ENCODE peak calls at places on chromosomes 11 and 22, in nine cellular contexts. One of them, this sample, is unnamed.

GRCh38 chr11:96154802-96155520 is 188.0 kb downstream of the MAML2 start:
- DNase-seq in fibroblast of the aortic adventitia: peak; percentile 83
- DNase-seq in HFFc6: peak; percentile 57
- DNase-seq in GM06990: no peak
- DNase-seq in lower lobe of right lung: no peak
- DNase-seq in neural crest cell: no peak
- DNase-seq in uterus: no peak
- DNase-seq in GM10248: no peak
- DNase-seq in PC-9: no peak
- DNase-seq in this sample: no peak

GRCh38 chr11:66261578-66261977 is 6.9 kb upstream of the RAB1B start:
- DNase-seq in HFFc6: no peak
- DNase-seq in PC-9: no peak
- DNase-seq in lower lobe of right lung: no peak
- DNase-seq in GM06990: no peak
- DNase-seq in fibroblast of the aortic adventitia: no peak
- DNase-seq in GM10248: no peak
- DNase-seq in uterus: no peak
- DNase-seq in neural crest cell: no peak
- DNase-seq in this sample: no peak

GRCh38 chr22:37751449-37752188 is 54.8 kb downstream of the TRIOBP start:
- DNase-seq in neural crest cell: no peak
- DNase-seq in PC-9: peak; percentile 56
- DNase-seq in GM10248: no peak
- DNase-seq in HFFc6: no peak
- DNase-seq in uterus: no peak
- DNase-seq in GM06990: no peak
- DNase-seq in fibroblast of the aortic adventitia: peak; percentile 32
- DNase-seq in lower lobe of right lung: no peak
- DNase-seq in this sample: no peak

GRCh38 chr11:8790964-8791363 is 108.4 kb downstream of the RPL27A start:
- DNase-seq in lower lobe of right lung: no peak
- DNase-seq in fibroblast of the aortic adventitia: no peak
- DNase-seq in uterus: no peak
- DNase-seq in GM10248: no peak
- DNase-seq in GM06990: no peak
- DNase-seq in neural crest cell: no peak
- DNase-seq in PC-9: no peak
- DNase-seq in HFFc6: no peak
- DNase-seq in this sample: no peak

GRCh38 chr11:12687740-12688139 is 13.5 kb downstream of the TEAD1 start:
- DNase-seq in fibroblast of the aortic adventitia: no peak
- DNase-seq in neural crest cell: no peak
- DNase-seq in HFFc6: no peak
- DNase-seq in lower lobe of right lung: no peak
- DNase-seq in uterus: no peak
- DNase-seq in GM10248: no peak
- DNase-seq in PC-9: peak; percentile 56
- DNase-seq in GM06990: no peak
- DNase-seq in this sample: no peak

GRCh38 chr11:34203377-34203801 is 98.0 kb downstream of the NAT10 start:
- DNase-seq in PC-9: no peak
- DNase-seq in neural crest cell: no peak
- DNase-seq in GM06990: no peak
- DNase-seq in uterus: no peak
- DNase-seq in GM10248: no peak
- DNase-seq in HFFc6: no peak
- DNase-seq in lower lobe of right lung: no peak
- DNase-seq in fibroblast of the aortic adventitia: no peak
- DNase-seq in this sample: no peak

GRCh38 chr22:21043856-21044535 is 1.8 kb upstream of the LRRC74B start:
- DNase-seq in PC-9: no peak
- DNase-seq in HFFc6: no peak
- DNase-seq in GM10248: no peak
- DNase-seq in uterus: no peak
- DNase-seq in fibroblast of the aortic adventitia: no peak
- DNase-seq in neural crest cell: no peak
- DNase-seq in GM06990: no peak
- DNase-seq in lower lobe of right lung: peak; percentile 26
- DNase-seq in this sample: no peak

GRCh38 chr22:28989484-28989883 is 72.1 kb downstream of the C22orf31 start:
- DNase-seq in neural crest cell: no peak
- DNase-seq in fibroblast of the aortic adventitia: no peak
- DNase-seq in lower lobe of right lung: no peak
- DNase-seq in GM10248: no peak
- DNase-seq in uterus: peak; percentile 78
- DNase-seq in GM06990: no peak
- DNase-seq in HFFc6: no peak
- DNase-seq in PC-9: no peak
- DNase-seq in this sample: no peak

GRCh38 chr11:132402056-132402684 is 1031.8 kb downstream of the NTM start:
- DNase-seq in PC-9: no peak
- DNase-seq in uterus: no peak
- DNase-seq in HFFc6: peak; percentile 47
- DNase-seq in neural crest cell: peak; percentile 40
- DNase-seq in fibroblast of the aortic adventitia: peak; percentile 42
- DNase-seq in GM06990: peak; percentile 59
- DNase-seq in GM10248: peak; percentile 54
- DNase-seq in lower lobe of right lung: no peak
- DNase-seq in this sample: peak; percentile 44

GRCh38 chr11:44030276-44030932 is 17.4 kb upstream of the ACCSL start:
- DNase-seq in fibroblast of the aortic adventitia: peak; percentile 94
- DNase-seq in GM10248: no peak
- DNase-seq in GM06990: no peak
- DNase-seq in HFFc6: peak; percentile 49
- DNase-seq in lower lobe of right lung: no peak
- DNase-seq in PC-9: no peak
- DNase-seq in neural crest cell: peak; percentile 29
- DNase-seq in uterus: peak; percentile 86
- DNase-seq in this sample: no peak

GRCh38 chr11:21771097-21771496 is 421.8 kb upstream of the ANO5 start:
- DNase-seq in GM06990: no peak
- DNase-seq in fibroblast of the aortic adventitia: no peak
- DNase-seq in lower lobe of right lung: no peak
- DNase-seq in neural crest cell: no peak
- DNase-seq in GM10248: no peak
- DNase-seq in PC-9: no peak
- DNase-seq in uterus: no peak
- DNase-seq in HFFc6: no peak
- DNase-seq in this sample: no peak

GRCh38 chr11:126007263-126007662 is 55.4 kb downstream of the CDON start:
- DNase-seq in GM06990: no peak
- DNase-seq in GM10248: no peak
- DNase-seq in HFFc6: peak; percentile 25
- DNase-seq in PC-9: peak; percentile 2
- DNase-seq in neural crest cell: no peak
- DNase-seq in uterus: peak; percentile 42
- DNase-seq in fibroblast of the aortic adventitia: peak; percentile 35
- DNase-seq in lower lobe of right lung: no peak
- DNase-seq in this sample: no peak

GRCh38 chr22:29130490-29130889 is 57.7 kb downstream of the KREMEN1 start:
- DNase-seq in GM06990: no peak
- DNase-seq in lower lobe of right lung: no peak
- DNase-seq in neural crest cell: no peak
- DNase-seq in HFFc6: no peak
- DNase-seq in PC-9: no peak
- DNase-seq in fibroblast of the aortic adventitia: no peak
- DNase-seq in uterus: no peak
- DNase-seq in GM10248: no peak
- DNase-seq in this sample: no peak

DNA sequence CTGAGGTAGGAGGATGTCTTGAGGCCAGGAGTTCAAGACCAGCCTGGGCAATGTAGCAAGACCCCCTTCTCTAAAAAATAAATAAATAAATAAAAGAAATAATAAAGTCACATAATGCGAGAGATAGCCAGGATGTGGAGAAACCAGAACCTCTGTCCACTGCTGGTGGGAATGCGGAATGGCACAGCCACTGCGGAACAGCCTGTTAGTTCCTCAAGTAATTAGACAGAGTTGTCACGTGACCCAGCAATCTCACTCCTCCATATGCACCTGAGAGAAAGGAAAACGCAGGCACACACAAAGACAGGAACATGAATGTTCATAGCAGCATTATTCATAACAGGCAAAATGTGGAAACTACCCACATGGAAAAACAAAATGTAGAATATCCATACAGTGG is 27.5 kb downstream of the LIF start:
- DNase-seq in HFFc6: no peak
- DNase-seq in GM06990: no peak
- DNase-seq in GM10248: no peak
- DNase-seq in uterus: no peak
- DNase-seq in fibroblast of the aortic adventitia: no peak
- DNase-seq in PC-9: no peak
- DNase-seq in neural crest cell: no peak
- DNase-seq in lower lobe of right lung: no peak
- DNase-seq in this sample: no peak
- TF ChIP-seq CTCF in HFFc6: peak; percentile 52
- TF ChIP-seq CTCF in GM06990: no peak
- TF ChIP-seq CTCF in GM10248: no peak
- TF ChIP-seq CTCF in uterus: no peak
- TF ChIP-seq CTCF in fibroblast of the aortic adventitia: peak; percentile 31
- TF ChIP-seq CTCF in PC-9: peak; percentile 25
- TF ChIP-seq CTCF in neural crest cell: peak; percentile 28
- TF ChIP-seq CTCF in lower lobe of right lung: no peak
- TF ChIP-seq CTCF in this sample: no peak

GRCh38 chr22:35914357-35914664 is 114.3 kb downstream of the RBFOX2 start:
- DNase-seq in neural crest cell: no peak
- DNase-seq in GM10248: no peak
- DNase-seq in HFFc6: no peak
- DNase-seq in PC-9: no peak
- DNase-seq in uterus: no peak
- DNase-seq in fibroblast of the aortic adventitia: no peak
- DNase-seq in lower lobe of right lung: no peak
- DNase-seq in GM06990: no peak
- DNase-seq in this sample: no peak
- TF ChIP-seq CTCF in neural crest cell: no peak
- TF ChIP-seq CTCF in GM10248: no peak
- TF ChIP-seq CTCF in HFFc6: no peak
- TF ChIP-seq CTCF in PC-9: no peak
- TF ChIP-seq CTCF in uterus: no peak
- TF ChIP-seq CTCF in fibroblast of the aortic adventitia: no peak
- TF ChIP-seq CTCF in lower lobe of right lung: no peak
- TF ChIP-seq CTCF in GM06990: no peak
- TF ChIP-seq CTCF in this sample: no peak

GRCh38 chr22:44712156-44712555 is 10.2 kb downstream of the PRR5 start:
- DNase-seq in neural crest cell: no peak
- DNase-seq in uterus: no peak
- DNase-seq in HFFc6: no peak
- DNase-seq in GM06990: no peak
- DNase-seq in lower lobe of right lung: no peak
- DNase-seq in fibroblast of the aortic adventitia: no peak
- DNase-seq in PC-9: no peak
- DNase-seq in GM10248: no peak
- DNase-seq in this sample: no peak
- TF ChIP-seq CTCF in neural crest cell: no peak
- TF ChIP-seq CTCF in uterus: no peak
- TF ChIP-seq CTCF in HFFc6: no peak
- TF ChIP-seq CTCF in GM06990: no peak
- TF ChIP-seq CTCF in lower lobe of right lung: no peak
- TF ChIP-seq CTCF in fibroblast of the aortic adventitia: no peak
- TF ChIP-seq CTCF in PC-9: no peak
- TF ChIP-seq CTCF in GM10248: no peak
- TF ChIP-seq CTCF in this sample: no peak

GRCh38 chr22:47918276-47918928 is 1156.0 kb downstream of the TBC1D22A start:
- DNase-seq in uterus: no peak
- DNase-seq in GM10248: peak; percentile 34
- DNase-seq in HFFc6: no peak
- DNase-seq in GM06990: no peak
- DNase-seq in fibroblast of the aortic adventitia: no peak
- DNase-seq in neural crest cell: no peak
- DNase-seq in PC-9: no peak
- DNase-seq in lower lobe of right lung: no peak
- DNase-seq in this sample: no peak
- TF ChIP-seq CTCF in uterus: no peak
- TF ChIP-seq CTCF in GM10248: no peak
- TF ChIP-seq CTCF in HFFc6: no peak
- TF ChIP-seq CTCF in GM06990: no peak
- TF ChIP-seq CTCF in fibroblast of the aortic adventitia: no peak
- TF ChIP-seq CTCF in neural crest cell: no peak
- TF ChIP-seq CTCF in PC-9: no peak
- TF ChIP-seq CTCF in lower lobe of right lung: no peak
- TF ChIP-seq CTCF in this sample: no peak

DNA sequence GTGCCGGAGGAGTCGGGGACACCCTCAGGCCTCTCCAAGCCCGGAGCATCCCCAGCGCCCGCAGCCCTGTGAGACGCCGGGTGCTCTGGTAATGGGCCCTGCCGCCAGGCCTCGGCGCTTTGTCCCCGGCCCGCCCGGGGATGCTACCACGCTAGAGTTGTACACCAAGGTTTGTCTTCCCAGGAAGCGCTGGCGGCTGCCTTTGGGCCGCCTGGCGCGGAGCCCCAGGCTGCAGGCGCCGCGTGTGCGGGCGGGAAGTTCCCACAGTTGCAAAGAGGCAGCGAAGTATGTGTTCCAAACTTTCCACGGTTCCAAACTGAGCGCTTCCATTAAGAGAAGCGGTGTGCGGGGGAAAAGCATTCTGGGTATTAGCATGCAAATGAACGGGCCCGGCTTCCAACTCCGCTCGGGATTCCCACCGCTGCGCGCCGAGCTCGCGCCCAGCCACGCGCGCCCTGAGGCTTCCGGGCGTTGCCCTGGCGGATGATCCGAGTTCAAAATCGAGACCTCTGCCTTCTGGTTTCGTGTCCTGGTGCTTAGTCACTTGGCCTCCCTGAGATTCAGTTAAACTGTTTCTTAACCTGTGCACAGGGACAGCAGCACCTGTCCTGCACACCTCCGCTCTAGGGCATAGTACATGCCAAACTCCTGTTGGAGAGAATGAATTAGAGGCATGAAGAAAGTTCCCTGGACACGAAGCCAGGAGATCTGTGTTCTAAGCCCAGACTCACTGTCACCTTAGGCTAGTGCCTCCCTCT is 1.3 kb upstream of the PATZ1 start:
- DNase-seq in GM06990: peak; percentile 86
- DNase-seq in lower lobe of right lung: peak; percentile 75
- DNase-seq in PC-9: peak; percentile 54
- DNase-seq in HFFc6: peak; percentile 44
- DNase-seq in GM10248: peak; percentile 65
- DNase-seq in uterus: peak; percentile 64
- DNase-seq in neural crest cell: peak; percentile 55
- DNase-seq in fibroblast of the aortic adventitia: peak; percentile 72
- DNase-seq in this sample: peak; percentile 67
- TF ChIP-seq CTCF in GM06990: no peak
- TF ChIP-seq CTCF in lower lobe of right lung: no peak
- TF ChIP-seq CTCF in PC-9: no peak
- TF ChIP-seq CTCF in HFFc6: no peak
- TF ChIP-seq CTCF in GM10248: no peak
- TF ChIP-seq CTCF in uterus: no peak
- TF ChIP-seq CTCF in neural crest cell: no peak
- TF ChIP-seq CTCF in fibroblast of the aortic adventitia: no peak
- TF ChIP-seq CTCF in this sample: no peak